ENCODE peak calls at places on chromosomes 4 and X, in eight cellular contexts. R is H1, I is A549, N is endothelial cell of umbilical vein, U is HepG2, C is K562, S is SK-N-SH, J is HCT116. V is an unnamed sample.

GRCh38 chr4:141652161-141652778 is 15.9 kb downstream of the IL15 start:
- DNase-seq in R (no peak), I (no peak), N (peak; percentile 72), U (no peak), C (no peak), S (no peak), J (no peak), V (no peak)

GRCh38 chr4:21512351-21512750 is 436.2 kb downstream of the KCNIP4 start:
- DNase-seq in R (no peak), I (peak; percentile 0), N (peak; percentile 71), U (no peak), C (peak; percentile 1), S (peak; percentile 46), J (peak; percentile 4), V (peak; percentile 52)

GRCh38 chrX:139890991-139891700 is 41.7 kb downstream of the ATP11C start:
- DNase-seq in R (no peak), I (no peak), N (peak; percentile 79), U (no peak), C (peak; percentile 44), S (no peak), J (no peak), V (no peak)

GRCh38 chr4:7060346-7061150 is 7.3 kb downstream of the GRPEL1 start:
- DNase-seq in R (no peak), I (no peak), N (no peak), U (no peak), C (no peak), S (no peak), J (no peak), V (no peak)

GRCh38 chrX:45135616-45136015 is 65.1 kb downstream of the DIPK2B start:
- DNase-seq in R (no peak), I (no peak), N (no peak), U (no peak), C (no peak), S (no peak), J (no peak), V (no peak)

GRCh38 chrX:76802698-76803097 is 375.2 kb downstream of the MAGEE1 start:
- DNase-seq in R (no peak), I (peak; percentile 1), N (no peak), U (no peak), C (no peak), S (no peak), J (no peak), V (peak; percentile 14)

GRCh38 chr4:48904101-48904500 is 2.5 kb downstream of the OCIAD2 start:
- DNase-seq in R (no peak), I (no peak), N (no peak), U (no peak), C (no peak), S (no peak), J (no peak), V (no peak)

GRCh38 chr4:109827672-109828071 is at the start of gene RRH:
- DNase-seq in R (no peak), I (no peak), N (no peak), U (no peak), C (no peak), S (no peak), J (no peak), V (no peak)

GRCh38 chr4:90127223-90127705 is at the start of gene CCSER1:
- DNase-seq in R (peak; percentile 72), I (no peak), N (peak; percentile 66), U (no peak), C (no peak), S (peak; percentile 90), J (peak; percentile 61), V (no peak)

GRCh38 chrX:17459596-17459995 is 84.6 kb downstream of the NHS start:
- DNase-seq in R (no peak), I (no peak), N (no peak), U (no peak), C (no peak), S (no peak), J (no peak), V (no peak)

GRCh38 chrX:2741386-2741785 is 10.5 kb upstream of the XG start:
- DNase-seq in R (no peak), I (no peak), N (no peak), U (no peak), C (no peak), S (no peak), J (no peak), V (no peak)

GRCh38 chr4:2756691-2757350 is 685 bp upstream of the TNIP2 start:
- DNase-seq in R (no peak), I (no peak), N (no peak), U (no peak), C (no peak), S (no peak), J (no peak), V (no peak)

GRCh38 chr4:167234388-167234881 is at the start of gene SPOCK3:
- DNase-seq in R (no peak), I (peak; percentile 22), N (peak; percentile 41), U (no peak), C (no peak), S (peak; percentile 61), J (peak; percentile 18), V (no peak)

GRCh38 chr4:4269856-4270255 is 20.1 kb downstream of the LYAR start:
- DNase-seq in R (no peak), I (no peak), N (peak; percentile 69), U (no peak), C (no peak), S (no peak), J (no peak), V (peak; percentile 31)

GRCh38 chr4:128388352-128388630 is 100.7 kb upstream of the PGRMC2 start:
- DNase-seq in R (no peak), I (no peak), N (no peak), U (no peak), C (no peak), S (no peak), J (no peak), V (no peak)

GRCh38 chrX:15098505-15098904 is 171.4 kb downstream of the ASB9 start:
- DNase-seq in R (no peak), I (no peak), N (no peak), U (no peak), C (no peak), S (no peak), J (no peak), V (no peak)

GRCh38 chr4:72320185-72320948 is 248.7 kb downstream of the ADAMTS3 start:
- DNase-seq in R (no peak), I (no peak), N (no peak), U (peak; percentile 15), C (peak; percentile 27), S (no peak), J (no peak), V (no peak)

GRCh38 chr4:38202223-38202622 is 242.0 kb downstream of the PTTG2 start:
- DNase-seq in R (no peak), I (no peak), N (no peak), U (no peak), C (no peak), S (no peak), J (no peak), V (no peak)

GRCh38 chr4:116953947-116954346 is 131.4 kb downstream of the TRAM1L1 start:
- DNase-seq in R (no peak), I (no peak), N (no peak), U (no peak), C (no peak), S (peak; percentile 23), J (no peak), V (no peak)

GRCh38 chr4:99405433-99406115 is 29.6 kb downstream of the ADH7 start:
- DNase-seq in R (peak; percentile 90), I (peak; percentile 2), N (peak; percentile 70), U (peak; percentile 74), C (peak; percentile 71), S (peak; percentile 24), J (peak; percentile 60), V (peak; percentile 62)
- TF ChIP-seq MAX in R (no peak), I (no peak), N (no peak), U (no peak), C (no peak), S (no peak), J (no peak), V (no peak)

DNA sequence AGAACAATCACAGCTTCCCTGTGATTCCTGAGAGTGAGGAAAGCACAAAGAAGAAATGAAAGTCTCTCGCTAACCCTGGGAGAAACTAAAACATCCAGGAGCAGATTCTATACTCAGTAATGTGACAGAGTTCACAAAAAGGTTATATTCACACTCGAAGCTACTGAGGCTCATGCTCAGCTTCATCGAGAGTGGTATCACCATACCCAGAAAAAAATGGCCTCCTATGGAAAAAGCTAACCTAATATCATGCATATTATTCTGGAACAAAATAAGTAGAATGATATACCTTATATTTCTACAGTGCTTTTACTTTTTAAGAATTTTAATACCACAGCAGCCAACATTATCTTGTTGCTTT is 13.5 kb upstream of the CDKN2AIP start:
- DNase-seq in R (no peak), I (no peak), N (no peak), U (no peak), C (no peak), S (no peak), J (no peak), V (no peak)
- H3K4me3 ChIP-seq in R (no peak overlapping the region), I (no peak overlapping the region), N (no peak overlapping the region), U (peak overlapping the region; percentile 33), C (no peak overlapping the region), S (no peak overlapping the region), J (no peak overlapping the region), V (no peak overlapping the region)

DNA sequence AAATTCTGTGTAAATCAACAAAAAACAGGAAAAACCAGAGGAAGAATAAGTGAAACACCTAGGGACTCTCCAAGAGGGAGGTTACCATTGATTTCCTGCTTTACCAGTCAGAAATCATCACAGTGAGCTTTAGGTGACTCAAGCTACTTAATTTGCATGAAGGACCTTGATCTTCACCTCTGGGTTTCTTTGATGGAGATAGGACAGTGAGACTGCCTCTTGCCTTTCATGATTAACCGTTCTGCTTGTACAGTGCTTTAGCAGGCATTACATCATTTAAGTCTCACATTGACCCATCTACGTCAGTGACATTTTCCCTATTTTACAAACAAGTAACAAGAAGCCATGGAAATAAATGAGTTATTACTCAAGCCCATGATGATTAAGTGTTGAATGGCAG is 3.4 kb upstream of the GK start:
- DNase-seq in R (no peak), I (no peak), N (no peak), U (peak; percentile 94), C (no peak), S (no peak), J (no peak), V (no peak)
- TF ChIP-seq MAX in R (no peak), I (no peak), N (no peak), U (no peak), C (no peak), S (no peak), J (no peak), V (no peak)

GRCh38 chr4:132328761-132329160 is 820.3 kb upstream of the PCDH10 start:
- DNase-seq in R (no peak), I (no peak), N (no peak), U (no peak), C (no peak), S (no peak), J (no peak), V (no peak)

GRCh38 chr4:132330994-132331393 is 818.1 kb upstream of the PCDH10 start:
- DNase-seq in R (no peak), I (no peak), N (no peak), U (no peak), C (no peak), S (no peak), J (no peak), V (no peak)

GRCh38 chr4:132334081-132334480 is 815.0 kb upstream of the PCDH10 start:
- DNase-seq in R (no peak), I (no peak), N (no peak), U (no peak), C (no peak), S (no peak), J (no peak), V (no peak)

GRCh38 chr4:132333723-132334045 is 815.4 kb upstream of the PCDH10 start:
- DNase-seq in R (no peak), I (no peak), N (no peak), U (no peak), C (no peak), S (no peak), J (no peak), V (no peak)

GRCh38 chr4:132332932-132333722 is 816.0 kb upstream of the PCDH10 start:
- DNase-seq in R (no peak), I (peak; percentile 0), N (peak; percentile 8), U (peak; percentile 3), C (peak; percentile 6), S (peak; percentile 8), J (peak; percentile 21), V (peak; percentile 9)
- H3K4me3 ChIP-seq in R (no peak overlapping the region), I (no peak overlapping the region), N (no peak overlapping the region), U (no peak overlapping the region), C (no peak overlapping the region), S (no peak overlapping the region), J (no peak overlapping the region), V (no peak overlapping the region)